ENCODE peak calls at places on chromosome 1, in nine cellular contexts. One of them, this sample, is unnamed.

GRCh38 chr1:107535091-107535490 is 394.3 kb downstream of the NTNG1 start:
- DNase-seq in cardiac fibroblast: no peak
- DNase-seq in iris pigment epithelial cell: no peak
- DNase-seq in psoas muscle: no peak
- DNase-seq in H9: no peak
- DNase-seq in A673: no peak
- DNase-seq in AG08395: no peak
- DNase-seq in C1 segment of cervical spinal cord: no peak
- DNase-seq in NCI-H774: no peak
- DNase-seq in this sample: no peak

GRCh38 chr1:168470821-168471473 is 72.8 kb downstream of the XCL2 start:
- DNase-seq in psoas muscle: no peak
- DNase-seq in AG08395: peak; percentile 72
- DNase-seq in NCI-H774: no peak
- DNase-seq in cardiac fibroblast: peak; percentile 89
- DNase-seq in C1 segment of cervical spinal cord: no peak
- DNase-seq in A673: peak; percentile 85
- DNase-seq in H9: no peak
- DNase-seq in iris pigment epithelial cell: peak; percentile 92
- DNase-seq in this sample: no peak

GRCh38 chr1:232012773-232013386 is 386.3 kb downstream of the DISC1 start:
- DNase-seq in AG08395: peak; percentile 81
- DNase-seq in psoas muscle: peak; percentile 59
- DNase-seq in C1 segment of cervical spinal cord: no peak
- DNase-seq in iris pigment epithelial cell: peak; percentile 18
- DNase-seq in A673: peak; percentile 47
- DNase-seq in H9: no peak
- DNase-seq in NCI-H774: peak; percentile 78
- DNase-seq in cardiac fibroblast: peak; percentile 90
- DNase-seq in this sample: no peak

GRCh38 chr1:98706173-98706848 is 44.8 kb downstream of the SNX7 start:
- DNase-seq in AG08395: no peak
- DNase-seq in cardiac fibroblast: no peak
- DNase-seq in psoas muscle: no peak
- DNase-seq in H9: no peak
- DNase-seq in iris pigment epithelial cell: peak; percentile 7
- DNase-seq in C1 segment of cervical spinal cord: no peak
- DNase-seq in A673: no peak
- DNase-seq in NCI-H774: no peak
- DNase-seq in this sample: no peak

GRCh38 chr1:244447024-244447423 is 4.7 kb downstream of the ADSS2 start:
- DNase-seq in C1 segment of cervical spinal cord: no peak
- DNase-seq in cardiac fibroblast: no peak
- DNase-seq in AG08395: no peak
- DNase-seq in A673: no peak
- DNase-seq in iris pigment epithelial cell: no peak
- DNase-seq in H9: no peak
- DNase-seq in NCI-H774: no peak
- DNase-seq in psoas muscle: no peak
- DNase-seq in this sample: no peak

GRCh38 chr1:43573066-43573799 is 42.5 kb downstream of the PTPRF start:
- DNase-seq in A673: no peak
- DNase-seq in psoas muscle: no peak
- DNase-seq in NCI-H774: no peak
- DNase-seq in C1 segment of cervical spinal cord: peak; percentile 45
- DNase-seq in AG08395: no peak
- DNase-seq in H9: no peak
- DNase-seq in cardiac fibroblast: no peak
- DNase-seq in iris pigment epithelial cell: no peak
- DNase-seq in this sample: no peak

GRCh38 chr1:9078035-9078948 is 8.9 kb upstream of the SLC2A5 start:
- DNase-seq in iris pigment epithelial cell: peak; percentile 85
- DNase-seq in AG08395: no peak
- DNase-seq in C1 segment of cervical spinal cord: no peak
- DNase-seq in cardiac fibroblast: peak; percentile 66
- DNase-seq in NCI-H774: no peak
- DNase-seq in H9: no peak
- DNase-seq in A673: no peak
- DNase-seq in psoas muscle: no peak
- DNase-seq in this sample: no peak

GRCh38 chr1:22503721-22504410 is 52.2 kb downstream of the ZBTB40 start:
- DNase-seq in A673: no peak
- DNase-seq in AG08395: peak; percentile 47
- DNase-seq in H9: no peak
- DNase-seq in NCI-H774: no peak
- DNase-seq in cardiac fibroblast: peak; percentile 38
- DNase-seq in psoas muscle: no peak
- DNase-seq in C1 segment of cervical spinal cord: no peak
- DNase-seq in iris pigment epithelial cell: peak; percentile 76
- DNase-seq in this sample: no peak

GRCh38 chr1:197671920-197672319 is 103.4 kb downstream of the DENND1B start:
- DNase-seq in H9: no peak
- DNase-seq in cardiac fibroblast: no peak
- DNase-seq in C1 segment of cervical spinal cord: no peak
- DNase-seq in A673: no peak
- DNase-seq in NCI-H774: no peak
- DNase-seq in AG08395: no peak
- DNase-seq in iris pigment epithelial cell: no peak
- DNase-seq in psoas muscle: no peak
- DNase-seq in this sample: no peak

GRCh38 chr1:204149635-204150565 is 1.9 kb downstream of the ETNK2 start:
- DNase-seq in cardiac fibroblast: no peak
- DNase-seq in NCI-H774: no peak
- DNase-seq in AG08395: no peak
- DNase-seq in psoas muscle: no peak
- DNase-seq in C1 segment of cervical spinal cord: no peak
- DNase-seq in H9: no peak
- DNase-seq in iris pigment epithelial cell: no peak
- DNase-seq in A673: no peak
- DNase-seq in this sample: no peak

GRCh38 chr1:110672753-110673108 is 2.0 kb downstream of the KCNA3 start:
- DNase-seq in NCI-H774: no peak
- DNase-seq in C1 segment of cervical spinal cord: no peak
- DNase-seq in A673: no peak
- DNase-seq in psoas muscle: no peak
- DNase-seq in H9: no peak
- DNase-seq in AG08395: no peak
- DNase-seq in iris pigment epithelial cell: no peak
- DNase-seq in cardiac fibroblast: no peak
- DNase-seq in this sample: no peak

GRCh38 chr1:72283204-72284083 is 1.1 kb upstream of the NEGR1 start:
- DNase-seq in iris pigment epithelial cell: peak; percentile 81
- DNase-seq in NCI-H774: peak; percentile 73
- DNase-seq in C1 segment of cervical spinal cord: peak; percentile 78
- DNase-seq in A673: peak; percentile 90
- DNase-seq in psoas muscle: peak; percentile 82
- DNase-seq in H9: peak; percentile 41
- DNase-seq in cardiac fibroblast: peak; percentile 84
- DNase-seq in AG08395: peak; percentile 76
- DNase-seq in this sample: peak; percentile 88